ENCODE peak calls at places on chromosomes 11 and 22, in four cellular contexts. One of them, this sample, is unnamed.

GRCh38 chr22:23103199-23103954 is 33.1 kb downstream of the GNAZ start:
- DNase-seq in fibroblast of pulmonary artery: no peak
- DNase-seq in lower lobe of right lung: no peak
- DNase-seq in AG10803: no peak
- DNase-seq in this sample: no peak

GRCh38 chr22:46043816-46044717 is 67.1 kb upstream of the WNT7B start:
- DNase-seq in AG10803: no peak
- DNase-seq in lower lobe of right lung: peak
- DNase-seq in fibroblast of pulmonary artery: no peak
- DNase-seq in this sample: peak

GRCh38 chr11:96227244-96227643 is 115.8 kb downstream of the MAML2 start:
- DNase-seq in lower lobe of right lung: no peak
- DNase-seq in fibroblast of pulmonary artery: no peak
- DNase-seq in AG10803: no peak
- DNase-seq in this sample: peak

GRCh38 chr22:36239150-36239400 is 252 bp downstream of the APOL2 start:
- DNase-seq in fibroblast of pulmonary artery: no peak
- DNase-seq in lower lobe of right lung: no peak
- DNase-seq in AG10803: no peak
- DNase-seq in this sample: no peak

GRCh38 chr11:69696749-69697488 is 6.9 kb downstream of the FGF19 start:
- DNase-seq in lower lobe of right lung: no peak
- DNase-seq in AG10803: no peak
- DNase-seq in fibroblast of pulmonary artery: no peak
- DNase-seq in this sample: peak

GRCh38 chr22:23256986-23257888 is 76.9 kb downstream of the BCR start:
- DNase-seq in AG10803: peak
- DNase-seq in fibroblast of pulmonary artery: peak
- DNase-seq in lower lobe of right lung: no peak
- DNase-seq in this sample: peak

GRCh38 chr11:12963789-12964536 is 45.2 kb upstream of the RASSF10 start:
- DNase-seq in lower lobe of right lung: peak
- DNase-seq in fibroblast of pulmonary artery: peak
- DNase-seq in AG10803: peak
- DNase-seq in this sample: peak

GRCh38 chr11:130023204-130023603 is 20.6 kb upstream of the PRDM10 start:
- DNase-seq in lower lobe of right lung: no peak
- DNase-seq in fibroblast of pulmonary artery: peak
- DNase-seq in AG10803: peak
- DNase-seq in this sample: peak

GRCh38 chr11:47233989-47234668 is 14.5 kb downstream of the ACP2 start:
- DNase-seq in fibroblast of pulmonary artery: peak
- DNase-seq in AG10803: peak
- DNase-seq in lower lobe of right lung: no peak
- DNase-seq in this sample: peak

GRCh38 chr11:81246937-81247336 is 1486.7 kb downstream of the FAM181B start:
- DNase-seq in lower lobe of right lung: no peak
- DNase-seq in fibroblast of pulmonary artery: no peak
- DNase-seq in AG10803: no peak
- DNase-seq in this sample: no peak

GRCh38 chr22:27535452-27535851 is 266.1 kb downstream of the MN1 start:
- DNase-seq in fibroblast of pulmonary artery: no peak
- DNase-seq in AG10803: no peak
- DNase-seq in lower lobe of right lung: no peak
- DNase-seq in this sample: no peak

GRCh38 chr22:29263791-29264216 is 4.0 kb downstream of the RHBDD3 start:
- DNase-seq in AG10803: no peak
- DNase-seq in fibroblast of pulmonary artery: no peak
- DNase-seq in lower lobe of right lung: no peak
- DNase-seq in this sample: no peak

GRCh38 chr11:2799881-2800654 is 85.5 kb downstream of the CDKN1C start:
- DNase-seq in fibroblast of pulmonary artery: no peak
- DNase-seq in lower lobe of right lung: peak
- DNase-seq in AG10803: no peak
- DNase-seq in this sample: no peak

GRCh38 chr11:117513666-117514065 is 186.0 kb downstream of the CEP164 start:
- DNase-seq in fibroblast of pulmonary artery: no peak
- DNase-seq in AG10803: no peak
- DNase-seq in lower lobe of right lung: no peak
- DNase-seq in this sample: no peak

GRCh38 chr11:96167787-96168186 is 175.2 kb downstream of the MAML2 start:
- DNase-seq in AG10803: no peak
- DNase-seq in lower lobe of right lung: no peak
- DNase-seq in fibroblast of pulmonary artery: no peak
- DNase-seq in this sample: no peak

GRCh38 chr11:125398475-125398874 is 97.6 kb downstream of the FEZ1 start:
- DNase-seq in lower lobe of right lung: no peak
- DNase-seq in fibroblast of pulmonary artery: no peak
- DNase-seq in AG10803: no peak
- DNase-seq in this sample: no peak

GRCh38 chr22:22657712-22658111 is 13.3 kb downstream of the GGTLC2 start:
- DNase-seq in fibroblast of pulmonary artery: no peak
- DNase-seq in lower lobe of right lung: no peak
- DNase-seq in AG10803: no peak
- DNase-seq in this sample: no peak

GRCh38 chr11:83816572-83817187 is 530.5 kb upstream of the CCDC90B start:
- DNase-seq in AG10803: peak
- DNase-seq in lower lobe of right lung: no peak
- DNase-seq in fibroblast of pulmonary artery: peak
- DNase-seq in this sample: peak

GRCh38 chr11:103326070-103326794 is 217.0 kb downstream of the DYNC2H1 start:
- DNase-seq in lower lobe of right lung: no peak
- DNase-seq in fibroblast of pulmonary artery: peak
- DNase-seq in AG10803: peak
- DNase-seq in this sample: peak

GRCh38 chr11:66546368-66546965 is at the start of gene ACTN3:
- DNase-seq in lower lobe of right lung: no peak
- DNase-seq in AG10803: no peak
- DNase-seq in fibroblast of pulmonary artery: peak
- DNase-seq in this sample: peak

GRCh38 chr11:58392741-58393140 is 13.9 kb downstream of the OR5B3 start:
- DNase-seq in lower lobe of right lung: no peak
- DNase-seq in fibroblast of pulmonary artery: no peak
- DNase-seq in AG10803: no peak
- DNase-seq in this sample: no peak

GRCh38 chr11:23789938-23790371 is 706.9 kb upstream of the LUZP2 start:
- DNase-seq in fibroblast of pulmonary artery: peak
- DNase-seq in lower lobe of right lung: no peak
- DNase-seq in AG10803: peak
- DNase-seq in this sample: no peak

GRCh38 chr11:109892321-109892794 is 200.8 kb upstream of the ZC3H12C start:
- DNase-seq in lower lobe of right lung: no peak
- DNase-seq in AG10803: no peak
- DNase-seq in fibroblast of pulmonary artery: no peak
- DNase-seq in this sample: no peak

GRCh38 chr11:58927393-58928081 is 11.8 kb upstream of the GLYATL1 start:
- DNase-seq in fibroblast of pulmonary artery: peak
- DNase-seq in AG10803: no peak
- DNase-seq in lower lobe of right lung: no peak
- DNase-seq in this sample: no peak

GRCh38 chr11:64295760-64296159 is 4.4 kb upstream of the CATSPERZ start:
- DNase-seq in lower lobe of right lung: no peak
- DNase-seq in AG10803: no peak
- DNase-seq in fibroblast of pulmonary artery: no peak
- DNase-seq in this sample: no peak
- TF ChIP-seq CTCF in lower lobe of right lung: no peak
- TF ChIP-seq CTCF in AG10803: no peak
- TF ChIP-seq CTCF in fibroblast of pulmonary artery: no peak
- TF ChIP-seq CTCF in this sample: no peak

DNA sequence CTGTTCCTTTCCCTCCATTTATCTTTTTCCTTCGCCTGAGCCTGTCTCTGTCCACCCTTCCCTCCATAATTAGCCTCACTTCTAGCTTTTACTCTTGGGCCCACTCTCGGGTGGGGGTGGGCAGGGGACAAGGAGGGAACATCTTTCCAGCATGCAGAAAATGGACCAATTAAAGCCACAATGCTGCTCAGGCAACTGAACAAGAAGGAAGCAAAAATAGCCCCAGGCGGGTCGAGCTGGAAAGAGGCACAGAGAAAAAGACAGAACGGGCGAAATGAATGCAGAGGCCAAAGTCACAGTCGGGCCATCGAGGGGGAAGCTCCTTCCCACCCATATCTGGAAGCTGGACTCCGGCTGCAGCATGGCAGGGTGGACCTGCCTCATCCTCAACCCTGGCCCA is 58.7 kb upstream of the PRDM11 start:
- DNase-seq in lower lobe of right lung: no peak
- DNase-seq in AG10803: no peak
- DNase-seq in fibroblast of pulmonary artery: no peak
- DNase-seq in this sample: no peak
- TF ChIP-seq CTCF in lower lobe of right lung: no peak
- TF ChIP-seq CTCF in AG10803: no peak
- TF ChIP-seq CTCF in fibroblast of pulmonary artery: no peak
- TF ChIP-seq CTCF in this sample: no peak

DNA sequence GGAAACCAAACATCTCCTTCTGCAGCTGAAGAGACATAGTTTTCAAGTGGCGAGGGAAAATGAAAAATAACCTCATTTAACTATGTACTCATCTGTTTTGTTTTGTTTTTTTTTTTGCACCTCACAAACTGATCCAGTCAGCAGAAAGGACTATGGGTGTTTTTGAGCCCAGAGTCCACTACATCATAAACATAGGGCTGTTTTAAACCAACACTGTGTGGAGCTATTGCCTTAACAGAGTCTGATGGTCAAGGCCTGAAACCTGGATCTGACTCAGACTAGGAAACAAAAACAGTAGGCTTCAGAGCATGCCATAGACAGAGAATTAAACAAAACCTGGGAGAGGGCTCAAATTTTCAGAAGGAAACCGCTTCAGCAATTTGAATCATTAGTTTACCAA is 99.3 kb upstream of the FSHB start:
- DNase-seq in fibroblast of pulmonary artery: peak
- DNase-seq in lower lobe of right lung: no peak
- DNase-seq in AG10803: no peak
- DNase-seq in this sample: no peak
- TF ChIP-seq CTCF in fibroblast of pulmonary artery: peak
- TF ChIP-seq CTCF in lower lobe of right lung: no peak
- TF ChIP-seq CTCF in AG10803: no peak
- TF ChIP-seq CTCF in this sample: no peak

GRCh38 chr11:761526-762108 is 14.4 kb downstream of the TALDO1 start:
- DNase-seq in lower lobe of right lung: no peak
- DNase-seq in fibroblast of pulmonary artery: no peak
- DNase-seq in AG10803: no peak
- DNase-seq in this sample: no peak

GRCh38 chr11:764322-765024 is 12.8 kb downstream of the GATD1 start:
- DNase-seq in AG10803: no peak
- DNase-seq in fibroblast of pulmonary artery: no peak
- DNase-seq in lower lobe of right lung: no peak
- DNase-seq in this sample: no peak

GRCh38 chr11:763073-763463 is 14.2 kb downstream of the GATD1 start:
- DNase-seq in lower lobe of right lung: peak
- DNase-seq in fibroblast of pulmonary artery: no peak
- DNase-seq in AG10803: no peak
- DNase-seq in this sample: peak

GRCh38 chr11:763549-764321 is 13.6 kb downstream of the GATD1 start:
- DNase-seq in AG10803: no peak
- DNase-seq in fibroblast of pulmonary artery: no peak
- DNase-seq in lower lobe of right lung: no peak
- DNase-seq in this sample: no peak

GRCh38 chr11:762421-763072 is 14.7 kb downstream of the GATD1 start:
- DNase-seq in AG10803: peak
- DNase-seq in fibroblast of pulmonary artery: peak
- DNase-seq in lower lobe of right lung: peak
- DNase-seq in this sample: peak
- TF ChIP-seq CTCF in AG10803: peak
- TF ChIP-seq CTCF in fibroblast of pulmonary artery: no peak
- TF ChIP-seq CTCF in lower lobe of right lung: no peak
- TF ChIP-seq CTCF in this sample: peak

DNA sequence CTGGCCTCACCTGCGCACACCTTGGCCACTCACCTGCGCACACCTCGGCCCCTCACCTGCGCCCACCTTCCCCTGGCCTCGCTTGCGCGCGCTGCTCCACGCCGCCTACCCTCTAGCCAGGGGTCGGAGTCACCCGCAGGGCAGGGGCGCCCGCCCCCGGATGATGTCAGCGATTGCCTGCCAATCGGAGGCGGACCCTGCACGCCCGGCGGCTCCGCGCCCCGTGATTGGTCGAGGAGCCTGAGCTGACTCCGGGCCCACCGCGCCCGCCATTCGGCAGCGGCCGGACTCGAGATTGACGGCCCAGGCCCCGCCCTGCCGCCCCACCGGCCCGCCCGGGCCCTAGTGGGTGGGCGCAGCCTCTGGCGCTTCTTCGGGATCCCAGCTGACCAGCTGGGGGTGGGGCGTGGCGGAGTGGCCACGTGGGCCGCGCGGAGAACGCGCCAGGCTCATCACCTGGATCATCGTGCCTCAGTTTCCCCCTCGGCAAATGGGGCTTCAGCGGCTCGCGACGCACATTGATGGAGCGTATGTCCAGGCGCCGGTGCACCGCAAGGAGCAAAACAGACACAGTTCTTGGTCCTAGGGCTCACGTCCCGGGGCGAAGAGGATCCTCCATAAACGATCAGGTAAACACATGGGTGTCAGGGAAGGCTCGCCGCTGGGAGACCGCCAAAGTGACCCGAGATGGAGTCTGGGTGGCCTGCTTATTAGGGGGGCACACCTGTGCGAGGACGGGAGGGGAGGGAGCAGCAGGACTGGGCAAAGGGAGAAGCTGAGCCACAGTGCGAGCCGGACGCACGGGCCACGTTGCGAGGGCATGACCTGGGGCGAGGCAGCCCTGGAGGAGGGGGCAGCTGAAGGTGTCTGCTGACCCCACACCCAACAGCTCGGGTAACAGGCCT is at the start of gene DHCR7:
- DNase-seq in lower lobe of right lung: peak
- DNase-seq in fibroblast of pulmonary artery: peak
- DNase-seq in AG10803: peak
- DNase-seq in this sample: peak
- TF ChIP-seq CTCF in lower lobe of right lung: no peak
- TF ChIP-seq CTCF in fibroblast of pulmonary artery: no peak
- TF ChIP-seq CTCF in AG10803: no peak
- TF ChIP-seq CTCF in this sample: no peak

GRCh38 chr11:120137611-120138521 is at the start of gene TRIM29:
- DNase-seq in AG10803: no peak
- DNase-seq in fibroblast of pulmonary artery: no peak
- DNase-seq in lower lobe of right lung: peak
- DNase-seq in this sample: peak
- TF ChIP-seq CTCF in AG10803: no peak
- TF ChIP-seq CTCF in fibroblast of pulmonary artery: no peak
- TF ChIP-seq CTCF in lower lobe of right lung: no peak
- TF ChIP-seq CTCF in this sample: peak

GRCh38 chr11:75768112-75768908 is at the start of gene DGAT2:
- DNase-seq in lower lobe of right lung: peak
- DNase-seq in fibroblast of pulmonary artery: peak
- DNase-seq in AG10803: peak
- DNase-seq in this sample: peak
- TF ChIP-seq CTCF in lower lobe of right lung: peak
- TF ChIP-seq CTCF in fibroblast of pulmonary artery: no peak
- TF ChIP-seq CTCF in AG10803: peak
- TF ChIP-seq CTCF in this sample: no peak

This sample was measured in MCF 10A.